ENCODE peak calls at places on chromosomes 5 and 9, in six cellular contexts. D is A549, O is SK-N-SH, H is IMR-90, X is K562, T is GM12878. Y is an unnamed sample.

GRCh38 chr9:106976772-106977171 is 113.8 kb downstream of the ZNF462 start:
- DNase-seq in D (no peak), O (no peak), H (no peak), X (no peak), T (no peak), Y (peak)

GRCh38 chr9:90099262-90099982 is 494.6 kb downstream of the GADD45G start:
- DNase-seq in D (no peak), O (peak), H (peak), X (no peak), T (no peak), Y (peak)

GRCh38 chr9:123083680-123084079 is 50.2 kb downstream of the GPR21 start:
- DNase-seq in D (no peak), O (no peak), H (no peak), X (no peak), T (no peak), Y (no peak)

GRCh38 chr5:94254214-94254613 is 364.2 kb downstream of the KIAA0825 start:
- DNase-seq in D (no peak), O (no peak), H (no peak), X (no peak), T (no peak), Y (no peak)

GRCh38 chr5:40853632-40854192 is 12.5 kb downstream of the CARD6 start:
- DNase-seq in D (no peak), O (no peak), H (no peak), X (no peak), T (no peak), Y (no peak)

GRCh38 chr9:82148849-82149544 is 160.4 kb downstream of the SPATA31D1 start:
- DNase-seq in D (no peak), O (peak), H (peak), X (no peak), T (no peak), Y (no peak)

GRCh38 chr9:115373000-115373709 is 255.2 kb upstream of the TNC start:
- DNase-seq in D (peak), O (no peak), H (peak), X (no peak), T (peak), Y (peak)

GRCh38 chr5:43150748-43151147 is 30.0 kb downstream of the ZNF131 start:
- DNase-seq in D (no peak), O (no peak), H (no peak), X (no peak), T (no peak), Y (peak)

GRCh38 chr5:129857124-129857523 is 47.1 kb upstream of the CHSY3 start:
- DNase-seq in D (no peak), O (no peak), H (no peak), X (no peak), T (no peak), Y (no peak)

GRCh38 chr5:10856646-10857332 is 95.8 kb upstream of the DAP start:
- DNase-seq in D (peak), O (peak), H (peak), X (peak), T (no peak), Y (peak)

GRCh38 chr5:113043491-113043931 is 66.9 kb downstream of the DCP2 start:
- DNase-seq in D (no peak), O (peak), H (no peak), X (no peak), T (no peak), Y (peak)

GRCh38 chr5:76145945-76146344 is 62.8 kb downstream of the SV2C start:
- DNase-seq in D (peak), O (no peak), H (peak), X (peak), T (no peak), Y (peak)

GRCh38 chr9:88694625-88695024 is 159.6 kb downstream of the NXNL2 start:
- DNase-seq in D (no peak), O (no peak), H (peak), X (no peak), T (no peak), Y (no peak)

GRCh38 chr9:35079041-35079425 is 709 bp downstream of the FANCG start:
- DNase-seq in D (no peak), O (peak), H (no peak), X (no peak), T (no peak), Y (no peak)

GRCh38 chr5:171115519-171115918 is 193.5 kb upstream of the TLX3 start:
- DNase-seq in D (no peak), O (no peak), H (no peak), X (no peak), T (no peak), Y (no peak)

GRCh38 chr5:131589510-131590348 is 45.3 kb downstream of the RAPGEF6 start:
- DNase-seq in D (peak), O (peak), H (peak), X (peak), T (peak), Y (peak)

GRCh38 chr5:10138385-10139057 is 111.2 kb downstream of the ATPSCKMT start:
- DNase-seq in D (no peak), O (no peak), H (no peak), X (no peak), T (no peak), Y (no peak)

GRCh38 chr5:75568202-75568601 is 43.1 kb upstream of the ANKDD1B start:
- DNase-seq in D (no peak), O (no peak), H (no peak), X (no peak), T (no peak), Y (no peak)

GRCh38 chr5:107439832-107440231 is 230.9 kb downstream of the EFNA5 start:
- DNase-seq in D (no peak), O (no peak), H (no peak), X (no peak), T (no peak), Y (no peak)

GRCh38 chr9:91426123-91426745 is 2.6 kb upstream of the NFIL3 start:
- DNase-seq in D (peak), O (peak), H (peak), X (no peak), T (no peak), Y (peak)

GRCh38 chr5:68406767-68407232 is 191.2 kb downstream of the PIK3R1 start:
- DNase-seq in D (peak), O (peak), H (no peak), X (peak), T (peak), Y (no peak)

GRCh38 chr9:105238302-105238701 is 6.1 kb upstream of the SLC44A1 start:
- DNase-seq in D (no peak), O (no peak), H (no peak), X (no peak), T (no peak), Y (no peak)

GRCh38 chr9:123149067-123149466 is 115.6 kb downstream of the GPR21 start:
- DNase-seq in D (no peak), O (no peak), H (no peak), X (no peak), T (no peak), Y (no peak)

GRCh38 chr5:27906911-27907590 is 868.7 kb upstream of the CDH9 start:
- DNase-seq in D (peak), O (no peak), H (no peak), X (no peak), T (no peak), Y (peak)

GRCh38 chr5:10839916-10840599 is 79.0 kb upstream of the DAP start:
- DNase-seq in D (no peak), O (no peak), H (no peak), X (no peak), T (no peak), Y (no peak)

GRCh38 chr5:107516452-107517184 is 154.1 kb downstream of the EFNA5 start:
- DNase-seq in D (no peak), O (no peak), H (peak), X (no peak), T (no peak), Y (no peak)

GRCh38 chr9:132150256-132150655 is 11.6 kb upstream of the NTNG2 start:
- DNase-seq in D (no peak), O (no peak), H (no peak), X (no peak), T (no peak), Y (no peak)

GRCh38 chr5:26232706-26233105 is 805.7 kb downstream of the CDH9 start:
- DNase-seq in D (no peak), O (no peak), H (no peak), X (no peak), T (no peak), Y (no peak)

GRCh38 chr5:178326054-178326715 is 93.6 kb upstream of the PHYKPL start:
- DNase-seq in D (no peak), O (no peak), H (no peak), X (no peak), T (no peak), Y (no peak)

GRCh38 chr9:113649054-113649453 is 185.5 kb downstream of the RGS3 start:
- DNase-seq in D (no peak), O (peak), H (peak), X (no peak), T (no peak), Y (no peak)

GRCh38 chr5:117701067-117701466 is 1126.4 kb upstream of the SEMA6A start:
- DNase-seq in D (no peak), O (no peak), H (peak), X (no peak), T (no peak), Y (no peak)

GRCh38 chr5:38783011-38783551 is 62.7 kb upstream of the OSMR start:
- DNase-seq in D (no peak), O (no peak), H (peak), X (no peak), T (no peak), Y (peak)

GRCh38 chr5:38777111-38777510 is 68.7 kb upstream of the OSMR start:
- DNase-seq in D (no peak), O (no peak), H (no peak), X (no peak), T (no peak), Y (no peak)

GRCh38 chr5:38782185-38782584 is 63.6 kb upstream of the OSMR start:
- DNase-seq in D (no peak), O (no peak), H (no peak), X (no peak), T (no peak), Y (no peak)

GRCh38 chr5:38780316-38780715 is 65.5 kb upstream of the OSMR start:
- DNase-seq in D (no peak), O (no peak), H (peak), X (no peak), T (no peak), Y (no peak)

GRCh38 chr5:38780950-38781349 is 64.9 kb upstream of the OSMR start:
- DNase-seq in D (no peak), O (no peak), H (peak), X (no peak), T (no peak), Y (no peak)
- TF ChIP-seq SMC3 in D (peak), O (no peak), H (no peak), X (no peak), T (no peak), Y (no peak)

DNA sequence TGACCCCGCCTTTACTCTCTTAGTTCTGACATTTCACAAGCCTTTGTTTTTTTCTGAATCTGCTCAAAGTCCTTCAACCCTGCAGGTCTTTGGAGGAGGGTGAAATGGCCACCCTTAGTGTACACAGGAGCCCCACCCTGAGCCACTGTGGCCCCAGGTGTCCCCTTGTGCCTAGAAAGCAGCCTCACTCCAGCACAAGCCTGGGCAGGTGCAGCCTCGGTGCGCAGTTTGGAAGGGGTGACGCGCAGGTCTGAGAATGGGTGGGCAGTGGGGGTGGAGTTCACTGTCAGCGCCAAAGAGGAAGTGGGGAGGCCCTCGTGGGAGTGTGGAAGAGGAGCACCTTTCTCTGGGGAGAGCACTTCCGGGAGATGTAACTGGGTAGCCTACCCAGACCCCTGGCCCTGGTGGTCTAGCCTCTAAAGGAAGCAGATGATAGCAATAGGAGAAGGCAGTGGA is 17.1 kb upstream of the DAB2IP start:
- DNase-seq in D (no peak), O (no peak), H (no peak), X (no peak), T (no peak), Y (peak)
- TF ChIP-seq SMC3 in D (no peak), O (no peak), H (no peak), X (no peak), T (no peak), Y (no peak)

GRCh38 chr9:127777368-127777960 is 1.0 kb downstream of the SH2D3C start:
- DNase-seq in D (no peak), O (no peak), H (no peak), X (no peak), T (no peak), Y (no peak)
- TF ChIP-seq SMC3 in D (no peak), O (no peak), H (no peak), X (no peak), T (no peak), Y (no peak)

GRCh38 chr5:74167206-74167929 is 473.2 kb downstream of the ENC1 start:
- DNase-seq in D (peak), O (no peak), H (peak), X (no peak), T (no peak), Y (no peak)
- TF ChIP-seq SMC3 in D (no peak), O (no peak), H (no peak), X (no peak), T (no peak), Y (no peak)

GRCh38 chr5:133347039-133347438 is 265.3 kb downstream of the FSTL4 start:
- DNase-seq in D (peak), O (no peak), H (no peak), X (peak), T (no peak), Y (peak)
- TF ChIP-seq SMC3 in D (peak), O (no peak), H (no peak), X (no peak), T (peak), Y (peak)

GRCh38 chr9:37037137-37037743 is 3.2 kb upstream of the PAX5 start:
- DNase-seq in D (no peak), O (no peak), H (no peak), X (no peak), T (no peak), Y (no peak)
- TF ChIP-seq SMC3 in D (no peak), O (no peak), H (no peak), X (no peak), T (no peak), Y (no peak)

GRCh38 chr9:96050876-96051185 is 175.3 kb downstream of the ERCC6L2 start:
- DNase-seq in D (no peak), O (no peak), H (no peak), X (no peak), T (no peak), Y (no peak)

GRCh38 chr9:96048116-96048953 is 172.8 kb downstream of the ERCC6L2 start:
- DNase-seq in D (no peak), O (peak), H (no peak), X (no peak), T (no peak), Y (peak)

GRCh38 chr9:96047741-96048115 is 172.2 kb downstream of the ERCC6L2 start:
- DNase-seq in D (no peak), O (no peak), H (no peak), X (no peak), T (no peak), Y (no peak)

GRCh38 chr9:96050048-96050875 is 174.8 kb downstream of the ERCC6L2 start:
- DNase-seq in D (no peak), O (no peak), H (no peak), X (no peak), T (no peak), Y (no peak)

DNA sequence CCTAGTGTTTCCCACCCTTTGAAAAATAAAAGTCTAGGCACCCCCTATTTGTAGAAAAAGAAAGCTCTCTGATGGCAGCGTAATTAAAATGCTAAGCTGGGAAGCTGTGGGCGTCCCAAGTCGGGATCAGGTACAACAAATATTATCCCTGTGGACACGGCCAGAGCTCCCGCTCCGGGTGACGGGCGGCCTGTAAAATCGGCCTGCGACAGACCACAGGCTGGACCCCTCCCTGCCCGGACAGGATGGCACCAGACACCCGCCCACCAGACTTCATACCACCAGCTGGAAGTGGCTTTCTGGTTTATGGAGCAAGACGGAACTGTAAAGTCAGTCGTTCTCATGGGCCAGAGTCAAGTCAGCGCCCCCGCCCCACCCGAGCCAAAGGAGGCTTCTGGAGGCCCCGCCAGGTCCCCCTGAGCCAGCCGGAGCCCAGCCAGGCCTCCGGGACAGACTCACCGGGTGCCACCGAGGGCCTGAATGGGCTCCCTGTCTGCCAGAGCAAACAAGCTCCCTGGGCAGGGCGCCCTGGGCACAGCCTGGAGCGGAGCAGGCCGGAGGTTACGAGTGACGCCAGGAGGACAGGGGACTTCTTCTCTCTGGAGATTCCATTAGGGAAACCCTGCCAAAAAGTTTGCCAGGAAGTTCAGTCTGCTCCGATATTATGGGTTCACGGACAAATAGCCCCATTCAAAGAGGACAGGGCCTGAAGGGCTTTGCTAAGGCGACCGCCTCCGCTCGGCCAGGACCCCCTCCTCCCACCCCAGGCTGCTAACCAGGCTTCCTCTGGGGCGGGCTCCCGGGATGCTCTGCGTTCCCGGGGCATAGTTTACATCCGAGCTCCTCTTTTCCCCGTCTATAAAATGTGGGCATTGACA is 173.7 kb downstream of the ERCC6L2 start:
- DNase-seq in D (no peak), O (no peak), H (no peak), X (no peak), T (no peak), Y (no peak)
- TF ChIP-seq SMC3 in D (no peak), O (no peak), H (no peak), X (no peak), T (no peak), Y (no peak)

GRCh38 chr9:21741151-21741550 is 61.3 kb upstream of the MTAP start:
- DNase-seq in D (no peak), O (no peak), H (no peak), X (no peak), T (no peak), Y (no peak)

GRCh38 chr9:21746550-21746949 is 55.9 kb upstream of the MTAP start:
- DNase-seq in D (no peak), O (no peak), H (no peak), X (no peak), T (no peak), Y (no peak)

GRCh38 chr9:21747171-21747570 is 55.3 kb upstream of the MTAP start:
- DNase-seq in D (no peak), O (no peak), H (no peak), X (no peak), T (no peak), Y (no peak)

GRCh38 chr9:21744320-21744719 is 58.1 kb upstream of the MTAP start:
- DNase-seq in D (no peak), O (no peak), H (no peak), X (no peak), T (no peak), Y (no peak)

DNA sequence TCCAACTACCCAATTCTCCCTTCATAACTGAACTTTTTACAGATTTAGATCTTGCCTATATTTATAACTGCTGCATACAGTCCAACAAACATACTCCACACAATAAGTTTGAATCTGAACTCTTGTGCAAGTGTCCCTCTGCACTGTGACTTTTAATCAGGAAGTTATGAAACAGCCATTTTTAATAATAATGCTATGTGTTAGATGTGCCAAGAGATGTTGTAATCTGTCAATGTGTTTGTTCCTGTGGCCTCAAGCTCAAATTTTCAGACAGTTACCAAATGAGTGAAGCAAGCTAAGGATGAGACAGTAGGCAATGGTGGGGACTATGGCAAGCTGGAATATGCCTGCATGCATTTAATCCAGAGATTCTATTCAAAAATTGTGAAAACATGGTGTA is 57.6 kb upstream of the MTAP start:
- DNase-seq in D (no peak), O (no peak), H (peak), X (no peak), T (no peak), Y (no peak)
- TF ChIP-seq SMC3 in D (no peak), O (no peak), H (no peak), X (no peak), T (no peak), Y (no peak)

DNA sequence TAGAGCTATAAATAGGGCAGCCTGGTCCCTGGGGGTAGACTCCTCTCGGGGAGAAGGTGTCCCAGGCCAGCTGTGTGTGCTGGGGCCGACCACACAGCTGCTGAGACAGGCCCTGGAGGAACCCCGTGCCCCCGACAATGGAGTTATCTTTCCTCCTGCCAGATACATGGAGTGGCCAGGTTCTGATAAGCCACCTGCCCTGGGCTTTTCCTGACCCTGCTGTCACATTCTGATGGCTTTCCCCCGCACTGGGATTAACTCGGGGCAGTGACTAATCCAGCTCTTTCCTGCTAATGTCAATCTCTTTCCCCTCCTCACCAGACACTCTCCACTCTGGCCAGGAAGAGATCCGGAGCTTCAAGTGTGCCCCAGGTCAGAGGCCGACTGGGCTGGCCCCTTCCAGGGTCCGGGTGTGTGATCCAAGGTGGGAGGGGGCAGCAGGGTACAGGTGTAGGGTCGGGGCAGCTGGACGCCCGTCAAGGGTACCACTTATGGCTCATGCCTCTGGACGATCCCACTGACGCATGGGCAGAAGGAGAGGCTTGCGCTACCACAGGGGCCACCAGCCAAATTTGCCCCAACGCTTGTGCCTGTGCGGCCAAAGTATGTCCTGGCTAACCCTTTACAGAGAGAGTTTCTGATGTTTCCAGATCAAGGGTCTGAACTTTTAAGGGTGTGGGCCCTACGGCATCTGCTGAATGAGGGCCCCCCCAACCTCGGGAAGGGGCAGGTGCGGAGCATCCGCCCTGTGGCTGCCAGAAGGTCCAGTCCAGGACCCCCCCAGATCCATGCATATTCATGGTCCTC is 20.6 kb upstream of the COL5A1 start:
- DNase-seq in D (no peak), O (no peak), H (no peak), X (no peak), T (no peak), Y (no peak)
- TF ChIP-seq SMC3 in D (no peak), O (no peak), H (no peak), X (no peak), T (no peak), Y (no peak)

GRCh38 chr9:17401858-17402257 is 177.0 kb upstream of the SH3GL2 start:
- DNase-seq in D (no peak), O (no peak), H (peak), X (no peak), T (no peak), Y (no peak)

GRCh38 chr9:17403539-17403938 is 175.3 kb upstream of the SH3GL2 start:
- DNase-seq in D (no peak), O (no peak), H (no peak), X (no peak), T (no peak), Y (no peak)

GRCh38 chr9:17398351-17398750 is 180.5 kb upstream of the SH3GL2 start:
- DNase-seq in D (no peak), O (no peak), H (peak), X (no peak), T (no peak), Y (no peak)

GRCh38 chr9:17402309-17402708 is 176.6 kb upstream of the SH3GL2 start:
- DNase-seq in D (no peak), O (no peak), H (peak), X (no peak), T (no peak), Y (peak)
- TF ChIP-seq SMC3 in D (peak), O (no peak), H (no peak), X (no peak), T (no peak), Y (peak)

Y was measured in HepG2.